ENCODE peak calls at places on chromosomes 5 and 9, in seven cellular contexts. I is amygdala, E is psoas muscle, T is kidney glomerular epithelial cell, F is amniotic epithelial cell, O is NT2/D1, D is neural progenitor cell. B is an unnamed sample.

GRCh38 chr5:74251106-74252032 is 389.2 kb downstream of the ENC1 start:
- DNase-seq in I (no peak), E (no peak), T (peak; percentile 98), F (peak; percentile 100), O (peak; percentile 27), D (no peak), B (peak; percentile 96)

GRCh38 chr5:175572922-175573321 is 84.9 kb upstream of the HRH2 start:
- DNase-seq in I (no peak), E (no peak), T (no peak), F (no peak), O (no peak), D (no peak), B (peak; percentile 22)

GRCh38 chr5:137167187-137167586 is 331.9 kb downstream of the SPOCK1 start:
- DNase-seq in I (no peak), E (no peak), T (no peak), F (no peak), O (no peak), D (no peak), B (no peak)

GRCh38 chr5:143314664-143315063 is 88.8 kb downstream of the NR3C1 start:
- DNase-seq in I (no peak), E (no peak), T (peak; percentile 39), F (peak; percentile 66), O (no peak), D (no peak), B (peak; percentile 76)

GRCh38 chr5:124263680-124264491 is 482.6 kb downstream of the ZNF608 start:
- DNase-seq in I (no peak), E (no peak), T (no peak), F (peak; percentile 16), O (peak; percentile 35), D (peak; percentile 91), B (peak; percentile 10)

GRCh38 chr5:174071484-174071883 is 26.0 kb downstream of the NSG2 start:
- DNase-seq in I (no peak), E (no peak), T (no peak), F (no peak), O (no peak), D (no peak), B (no peak)

GRCh38 chr9:136886610-136887597 is 588 bp downstream of the TRAF2 start:
- DNase-seq in I (no peak), E (peak; percentile 70), T (no peak), F (peak; percentile 21), O (peak; percentile 22), D (peak; percentile 80), B (peak; percentile 61)

GRCh38 chr9:109239240-109239639 is 72.2 kb upstream of the FRRS1L start:
- DNase-seq in I (no peak), E (no peak), T (no peak), F (no peak), O (no peak), D (no peak), B (no peak)

GRCh38 chr5:176731506-176732192 is 78.7 kb upstream of the UNC5A start:
- DNase-seq in I (no peak), E (no peak), T (no peak), F (no peak), O (no peak), D (no peak), B (no peak)

GRCh38 chr5:5141625-5142527 is 1.7 kb downstream of the ADAMTS16 start:
- DNase-seq in I (no peak), E (no peak), T (peak; percentile 59), F (peak; percentile 47), O (peak; percentile 48), D (peak; percentile 81), B (peak; percentile 61)

GRCh38 chr5:171825046-171825445 is 39.4 kb downstream of the SMIM23 start:
- DNase-seq in I (no peak), E (no peak), T (no peak), F (no peak), O (no peak), D (no peak), B (no peak)

GRCh38 chr9:136193127-136193890 is 11.6 kb downstream of the LHX3 start:
- DNase-seq in I (no peak), E (no peak), T (no peak), F (no peak), O (no peak), D (no peak), B (no peak)

GRCh38 chr9:110626109-110626829 is 42.3 kb upstream of the MUSK start:
- DNase-seq in I (no peak), E (no peak), T (no peak), F (peak; percentile 96), O (no peak), D (no peak), B (peak; percentile 98)

GRCh38 chr5:33148076-33148501 is 292.7 kb upstream of the TARS1 start:
- DNase-seq in I (no peak), E (peak; percentile 66), T (peak; percentile 82), F (peak; percentile 81), O (no peak), D (no peak), B (peak; percentile 54)

GRCh38 chr5:59745422-59745863 is 148.1 kb downstream of the PDE4D start:
- DNase-seq in I (no peak), E (peak; percentile 55), T (no peak), F (peak; percentile 99), O (no peak), D (no peak), B (peak; percentile 83)

GRCh38 chr5:122311888-122312669 is at the start of gene SNCAIP:
- DNase-seq in I (peak; percentile 5), E (peak; percentile 56), T (peak; percentile 41), F (peak; percentile 40), O (no peak), D (peak; percentile 83), B (peak; percentile 59)

GRCh38 chr5:35230043-35230611 is at the start of gene PRLR:
- DNase-seq in I (no peak), E (peak; percentile 76), T (peak; percentile 17), F (peak; percentile 64), O (no peak), D (peak; percentile 47), B (peak; percentile 40)

GRCh38 chr9:101460965-101461364 is 25.4 kb upstream of the ALDOB start:
- DNase-seq in I (no peak), E (no peak), T (no peak), F (no peak), O (no peak), D (no peak), B (no peak)

GRCh38 chr5:65209341-65209740 is 272.4 kb downstream of the ADAMTS6 start:
- DNase-seq in I (no peak), E (no peak), T (peak; percentile 63), F (peak; percentile 82), O (no peak), D (no peak), B (peak; percentile 73)

GRCh38 chr9:92633879-92634278 is 36.1 kb downstream of the IPPK start:
- DNase-seq in I (no peak), E (no peak), T (no peak), F (no peak), O (no peak), D (no peak), B (no peak)

GRCh38 chr5:130333089-130333488 is 428.8 kb downstream of the CHSY3 start:
- DNase-seq in I (no peak), E (no peak), T (peak; percentile 24), F (peak; percentile 81), O (no peak), D (no peak), B (peak; percentile 46)

GRCh38 chr9:1269533-1270315 is 219.6 kb downstream of the DMRT2 start:
- DNase-seq in I (no peak), E (no peak), T (no peak), F (no peak), O (no peak), D (no peak), B (no peak)

GRCh38 chr9:96418074-96418919 is at the start of gene ZNF367:
- DNase-seq in I (peak; percentile 85), E (peak; percentile 98), T (peak; percentile 92), F (peak; percentile 96), O (peak; percentile 88), D (peak; percentile 98), B (peak; percentile 99)

GRCh38 chr5:133273661-133274596 is 222.1 kb downstream of the HSPA4 start:
- DNase-seq in I (no peak), E (peak; percentile 69), T (no peak), F (peak; percentile 37), O (no peak), D (peak; percentile 28), B (peak; percentile 21)

GRCh38 chr9:69645488-69645887 is 26.7 kb downstream of the APBA1 start:
- DNase-seq in I (no peak), E (peak; percentile 46), T (no peak), F (no peak), O (no peak), D (peak; percentile 13), B (no peak)

GRCh38 chr9:135591491-135592330 is 30.2 kb downstream of the PAEP start:
- DNase-seq in I (no peak), E (peak; percentile 44), T (no peak), F (no peak), O (no peak), D (no peak), B (no peak)

GRCh38 chr5:122076669-122077450 is 1.2 kb downstream of the LOX start:
- DNase-seq in I (no peak), E (peak; percentile 81), T (peak; percentile 78), F (peak; percentile 74), O (peak; percentile 44), D (peak; percentile 82), B (peak; percentile 84)

GRCh38 chr5:180120221-180121101 is 48.9 kb upstream of the RNF130 start:
- DNase-seq in I (no peak), E (peak; percentile 26), T (no peak), F (no peak), O (no peak), D (no peak), B (no peak)

GRCh38 chr5:36703245-36703860 is 96.9 kb downstream of the SLC1A3 start:
- DNase-seq in I (no peak), E (peak; percentile 62), T (no peak), F (peak; percentile 37), O (no peak), D (no peak), B (no peak)